ENCODE peak calls at places on chromosomes 2 and 18, in five cellular contexts. One of them, this sample, is unnamed.
A peak's percentile ranks its signal among the peaks of the same experiment; 100 is the strongest.

GRCh38 chr2:201218780-201219179 is 35.8 kb downstream of the CASP10 start:
- DNase-seq in cardiac fibroblast: peak; percentile 40
- DNase-seq in stimulated activated CD4-positive, alpha-beta T cell treated with anti-CD3 and anti-CD28 coated beads, Interleukin-15, amount 100 ng/mL, for 24 hours: no peak
- DNase-seq in endothelial cell: no peak
- DNase-seq in sigmoid colon: no peak
- DNase-seq in this sample: no peak

GRCh38 chr2:109374548-109375130 is 239.1 kb downstream of the SEPTIN10 start:
- DNase-seq in endothelial cell: peak; percentile 2
- DNase-seq in stimulated activated CD4-positive, alpha-beta T cell treated with anti-CD3 and anti-CD28 coated beads, Interleukin-15, amount 100 ng/mL, for 24 hours: no peak
- DNase-seq in sigmoid colon: peak; percentile 59
- DNase-seq in cardiac fibroblast: no peak
- DNase-seq in this sample: no peak

GRCh38 chr18:45569566-45569965 is 45.7 kb upstream of the SLC14A2 start:
- DNase-seq in endothelial cell: no peak
- DNase-seq in stimulated activated CD4-positive, alpha-beta T cell treated with anti-CD3 and anti-CD28 coated beads, Interleukin-15, amount 100 ng/mL, for 24 hours: no peak
- DNase-seq in sigmoid colon: no peak
- DNase-seq in cardiac fibroblast: no peak
- DNase-seq in this sample: no peak

GRCh38 chr2:43539991-43540860 is 55.6 kb downstream of the THADA start:
- DNase-seq in stimulated activated CD4-positive, alpha-beta T cell treated with anti-CD3 and anti-CD28 coated beads, Interleukin-15, amount 100 ng/mL, for 24 hours: no peak
- DNase-seq in cardiac fibroblast: peak; percentile 100
- DNase-seq in endothelial cell: no peak
- DNase-seq in sigmoid colon: peak; percentile 93
- DNase-seq in this sample: no peak

GRCh38 chr18:8929381-8929780 is 173.1 kb upstream of the NDUFV2 start:
- DNase-seq in endothelial cell: no peak
- DNase-seq in sigmoid colon: no peak
- DNase-seq in cardiac fibroblast: peak; percentile 50
- DNase-seq in stimulated activated CD4-positive, alpha-beta T cell treated with anti-CD3 and anti-CD28 coated beads, Interleukin-15, amount 100 ng/mL, for 24 hours: no peak
- DNase-seq in this sample: no peak

GRCh38 chr18:49839012-49839411 is 25.7 kb upstream of the ACAA2 start:
- DNase-seq in sigmoid colon: no peak
- DNase-seq in endothelial cell: no peak
- DNase-seq in stimulated activated CD4-positive, alpha-beta T cell treated with anti-CD3 and anti-CD28 coated beads, Interleukin-15, amount 100 ng/mL, for 24 hours: no peak
- DNase-seq in cardiac fibroblast: peak; percentile 55
- DNase-seq in this sample: no peak

GRCh38 chr2:196987654-196988364 is 61.3 kb upstream of the PGAP1 start:
- DNase-seq in endothelial cell: no peak
- DNase-seq in cardiac fibroblast: peak; percentile 99
- DNase-seq in stimulated activated CD4-positive, alpha-beta T cell treated with anti-CD3 and anti-CD28 coated beads, Interleukin-15, amount 100 ng/mL, for 24 hours: peak; percentile 48
- DNase-seq in sigmoid colon: no peak
- DNase-seq in this sample: peak; percentile 23

GRCh38 chr2:46067501-46068292 is 229.5 kb upstream of the EPAS1 start:
- DNase-seq in endothelial cell: no peak
- DNase-seq in sigmoid colon: no peak
- DNase-seq in stimulated activated CD4-positive, alpha-beta T cell treated with anti-CD3 and anti-CD28 coated beads, Interleukin-15, amount 100 ng/mL, for 24 hours: no peak
- DNase-seq in cardiac fibroblast: peak; percentile 99
- DNase-seq in this sample: no peak

GRCh38 chr2:70941701-70942100 is 6.0 kb downstream of the ATP6V1B1 start:
- DNase-seq in stimulated activated CD4-positive, alpha-beta T cell treated with anti-CD3 and anti-CD28 coated beads, Interleukin-15, amount 100 ng/mL, for 24 hours: no peak
- DNase-seq in cardiac fibroblast: no peak
- DNase-seq in endothelial cell: no peak
- DNase-seq in sigmoid colon: peak; percentile 36
- DNase-seq in this sample: no peak

GRCh38 chr2:231714639-231715498 is 6.5 kb downstream of the PTMA start:
- DNase-seq in sigmoid colon: peak; percentile 87
- DNase-seq in endothelial cell: peak; percentile 81
- DNase-seq in stimulated activated CD4-positive, alpha-beta T cell treated with anti-CD3 and anti-CD28 coated beads, Interleukin-15, amount 100 ng/mL, for 24 hours: peak; percentile 91
- DNase-seq in cardiac fibroblast: peak; percentile 61
- DNase-seq in this sample: peak; percentile 75

GRCh38 chr2:230408244-230408842 is 7.7 kb upstream of the SP100 start:
- DNase-seq in cardiac fibroblast: peak; percentile 90
- DNase-seq in endothelial cell: no peak
- DNase-seq in stimulated activated CD4-positive, alpha-beta T cell treated with anti-CD3 and anti-CD28 coated beads, Interleukin-15, amount 100 ng/mL, for 24 hours: no peak
- DNase-seq in sigmoid colon: no peak
- DNase-seq in this sample: no peak

GRCh38 chr2:177315303-177315887 is 50.9 kb upstream of the NFE2L2 start:
- DNase-seq in stimulated activated CD4-positive, alpha-beta T cell treated with anti-CD3 and anti-CD28 coated beads, Interleukin-15, amount 100 ng/mL, for 24 hours: no peak
- DNase-seq in sigmoid colon: no peak
- DNase-seq in endothelial cell: no peak
- DNase-seq in cardiac fibroblast: no peak
- DNase-seq in this sample: no peak

GRCh38 chr2:168853471-168853870 is 36.8 kb downstream of the SPC25 start:
- DNase-seq in endothelial cell: no peak
- DNase-seq in cardiac fibroblast: no peak
- DNase-seq in stimulated activated CD4-positive, alpha-beta T cell treated with anti-CD3 and anti-CD28 coated beads, Interleukin-15, amount 100 ng/mL, for 24 hours: no peak
- DNase-seq in sigmoid colon: no peak
- DNase-seq in this sample: no peak

GRCh38 chr18:70044626-70045025 is 97.0 kb upstream of the CD226 start:
- DNase-seq in cardiac fibroblast: peak; percentile 99
- DNase-seq in sigmoid colon: no peak
- DNase-seq in stimulated activated CD4-positive, alpha-beta T cell treated with anti-CD3 and anti-CD28 coated beads, Interleukin-15, amount 100 ng/mL, for 24 hours: no peak
- DNase-seq in endothelial cell: no peak
- DNase-seq in this sample: no peak

GRCh38 chr18:76932026-76932819 is 109.9 kb downstream of the ZNF236 start:
- DNase-seq in stimulated activated CD4-positive, alpha-beta T cell treated with anti-CD3 and anti-CD28 coated beads, Interleukin-15, amount 100 ng/mL, for 24 hours: no peak
- DNase-seq in endothelial cell: peak; percentile 12
- DNase-seq in cardiac fibroblast: peak; percentile 62
- DNase-seq in sigmoid colon: no peak
- DNase-seq in this sample: no peak

GRCh38 chr2:151315381-151315903 is 26.0 kb upstream of the NMI start:
- DNase-seq in endothelial cell: no peak
- DNase-seq in stimulated activated CD4-positive, alpha-beta T cell treated with anti-CD3 and anti-CD28 coated beads, Interleukin-15, amount 100 ng/mL, for 24 hours: no peak
- DNase-seq in cardiac fibroblast: peak; percentile 82
- DNase-seq in sigmoid colon: peak; percentile 77
- DNase-seq in this sample: no peak

GRCh38 chr2:24930768-24931167 is 10.7 kb upstream of the ADCY3 start:
- DNase-seq in stimulated activated CD4-positive, alpha-beta T cell treated with anti-CD3 and anti-CD28 coated beads, Interleukin-15, amount 100 ng/mL, for 24 hours: peak; percentile 22
- DNase-seq in cardiac fibroblast: peak; percentile 28
- DNase-seq in endothelial cell: no peak
- DNase-seq in sigmoid colon: no peak
- DNase-seq in this sample: peak; percentile 83

GRCh38 chr18:39655341-39655740 is 2089.7 kb upstream of the CELF4 start:
- DNase-seq in endothelial cell: no peak
- DNase-seq in cardiac fibroblast: no peak
- DNase-seq in stimulated activated CD4-positive, alpha-beta T cell treated with anti-CD3 and anti-CD28 coated beads, Interleukin-15, amount 100 ng/mL, for 24 hours: no peak
- DNase-seq in sigmoid colon: no peak
- DNase-seq in this sample: no peak

GRCh38 chr2:236378851-236379250 is 114.6 kb upstream of the ASB18 start:
- DNase-seq in stimulated activated CD4-positive, alpha-beta T cell treated with anti-CD3 and anti-CD28 coated beads, Interleukin-15, amount 100 ng/mL, for 24 hours: no peak
- DNase-seq in sigmoid colon: no peak
- DNase-seq in cardiac fibroblast: no peak
- DNase-seq in endothelial cell: no peak
- DNase-seq in this sample: no peak

GRCh38 chr2:217903142-217903858 is 99.5 kb downstream of the TNS1 start:
- DNase-seq in stimulated activated CD4-positive, alpha-beta T cell treated with anti-CD3 and anti-CD28 coated beads, Interleukin-15, amount 100 ng/mL, for 24 hours: no peak
- DNase-seq in cardiac fibroblast: no peak
- DNase-seq in endothelial cell: no peak
- DNase-seq in sigmoid colon: no peak
- DNase-seq in this sample: no peak

GRCh38 chr2:239807568-239807967 is 217.6 kb downstream of the NDUFA10 start:
- DNase-seq in endothelial cell: no peak
- DNase-seq in cardiac fibroblast: no peak
- DNase-seq in sigmoid colon: peak; percentile 45
- DNase-seq in stimulated activated CD4-positive, alpha-beta T cell treated with anti-CD3 and anti-CD28 coated beads, Interleukin-15, amount 100 ng/mL, for 24 hours: no peak
- DNase-seq in this sample: no peak

GRCh38 chr2:33073018-33073417 is 126.3 kb downstream of the LTBP1 start:
- DNase-seq in endothelial cell: no peak
- DNase-seq in cardiac fibroblast: peak; percentile 41
- DNase-seq in sigmoid colon: no peak
- DNase-seq in stimulated activated CD4-positive, alpha-beta T cell treated with anti-CD3 and anti-CD28 coated beads, Interleukin-15, amount 100 ng/mL, for 24 hours: no peak
- DNase-seq in this sample: no peak

GRCh38 chr2:195535911-195536522 is 121.0 kb upstream of the SLC39A10 start:
- DNase-seq in cardiac fibroblast: no peak
- DNase-seq in stimulated activated CD4-positive, alpha-beta T cell treated with anti-CD3 and anti-CD28 coated beads, Interleukin-15, amount 100 ng/mL, for 24 hours: peak; percentile 81
- DNase-seq in sigmoid colon: no peak
- DNase-seq in endothelial cell: no peak
- DNase-seq in this sample: peak; percentile 41

GRCh38 chr2:226123307-226123706 is 676.3 kb downstream of the IRS1 start:
- DNase-seq in endothelial cell: no peak
- DNase-seq in stimulated activated CD4-positive, alpha-beta T cell treated with anti-CD3 and anti-CD28 coated beads, Interleukin-15, amount 100 ng/mL, for 24 hours: no peak
- DNase-seq in sigmoid colon: no peak
- DNase-seq in cardiac fibroblast: no peak
- DNase-seq in this sample: no peak

GRCh38 chr2:236086403-236086970 is 81.7 kb downstream of the GBX2 start:
- DNase-seq in endothelial cell: no peak
- DNase-seq in cardiac fibroblast: no peak
- DNase-seq in stimulated activated CD4-positive, alpha-beta T cell treated with anti-CD3 and anti-CD28 coated beads, Interleukin-15, amount 100 ng/mL, for 24 hours: no peak
- DNase-seq in sigmoid colon: no peak
- DNase-seq in this sample: no peak

GRCh38 chr2:168884990-168885389 is 5.2 kb downstream of the SPC25 start:
- DNase-seq in endothelial cell: no peak
- DNase-seq in sigmoid colon: no peak
- DNase-seq in stimulated activated CD4-positive, alpha-beta T cell treated with anti-CD3 and anti-CD28 coated beads, Interleukin-15, amount 100 ng/mL, for 24 hours: no peak
- DNase-seq in cardiac fibroblast: peak; percentile 39
- DNase-seq in this sample: no peak

GRCh38 chr2:168311265-168311925 is 64.0 kb upstream of the STK39 start:
- DNase-seq in sigmoid colon: no peak
- DNase-seq in endothelial cell: no peak
- DNase-seq in stimulated activated CD4-positive, alpha-beta T cell treated with anti-CD3 and anti-CD28 coated beads, Interleukin-15, amount 100 ng/mL, for 24 hours: no peak
- DNase-seq in cardiac fibroblast: no peak
- DNase-seq in this sample: no peak

GRCh38 chr18:10374615-10375295 is 79.7 kb upstream of the APCDD1 start:
- DNase-seq in stimulated activated CD4-positive, alpha-beta T cell treated with anti-CD3 and anti-CD28 coated beads, Interleukin-15, amount 100 ng/mL, for 24 hours: no peak
- DNase-seq in cardiac fibroblast: no peak
- DNase-seq in endothelial cell: no peak
- DNase-seq in sigmoid colon: peak; percentile 75
- DNase-seq in this sample: no peak

GRCh38 chr2:120440521-120441350 is 94.8 kb downstream of the INHBB start:
- DNase-seq in cardiac fibroblast: no peak
- DNase-seq in endothelial cell: no peak
- DNase-seq in sigmoid colon: peak; percentile 40
- DNase-seq in stimulated activated CD4-positive, alpha-beta T cell treated with anti-CD3 and anti-CD28 coated beads, Interleukin-15, amount 100 ng/mL, for 24 hours: no peak
- DNase-seq in this sample: no peak

GRCh38 chr2:3099860-3100234 is 277.8 kb downstream of the EIPR1 start:
- DNase-seq in cardiac fibroblast: no peak
- DNase-seq in endothelial cell: no peak
- DNase-seq in sigmoid colon: no peak
- DNase-seq in stimulated activated CD4-positive, alpha-beta T cell treated with anti-CD3 and anti-CD28 coated beads, Interleukin-15, amount 100 ng/mL, for 24 hours: no peak
- DNase-seq in this sample: no peak

GRCh38 chr2:184530239-184530638 is 68.1 kb upstream of the ZNF804A start:
- DNase-seq in stimulated activated CD4-positive, alpha-beta T cell treated with anti-CD3 and anti-CD28 coated beads, Interleukin-15, amount 100 ng/mL, for 24 hours: no peak
- DNase-seq in sigmoid colon: no peak
- DNase-seq in endothelial cell: no peak
- DNase-seq in cardiac fibroblast: no peak
- DNase-seq in this sample: no peak

GRCh38 chr2:196177124-196177523 is 5.7 kb upstream of the STK17B start:
- DNase-seq in sigmoid colon: no peak
- DNase-seq in endothelial cell: no peak
- DNase-seq in cardiac fibroblast: no peak
- DNase-seq in stimulated activated CD4-positive, alpha-beta T cell treated with anti-CD3 and anti-CD28 coated beads, Interleukin-15, amount 100 ng/mL, for 24 hours: no peak
- DNase-seq in this sample: no peak

GRCh38 chr2:44087714-44088092 is 81.0 kb upstream of the PPM1B start:
- DNase-seq in endothelial cell: no peak
- DNase-seq in sigmoid colon: no peak
- DNase-seq in cardiac fibroblast: no peak
- DNase-seq in stimulated activated CD4-positive, alpha-beta T cell treated with anti-CD3 and anti-CD28 coated beads, Interleukin-15, amount 100 ng/mL, for 24 hours: no peak
- DNase-seq in this sample: no peak

GRCh38 chr2:207184348-207184747 is 18.6 kb upstream of the KLF7 start:
- DNase-seq in endothelial cell: no peak
- DNase-seq in cardiac fibroblast: peak; percentile 84
- DNase-seq in stimulated activated CD4-positive, alpha-beta T cell treated with anti-CD3 and anti-CD28 coated beads, Interleukin-15, amount 100 ng/mL, for 24 hours: no peak
- DNase-seq in sigmoid colon: no peak
- DNase-seq in this sample: no peak

This sample was measured in GM13976.